ENCODE peak calls at places on chromosomes 6 and 20, in seven cellular contexts. L, U, F, G, Y, N and D are unnamed samples.
A peak's percentile ranks its signal among the peaks of the same experiment; 100 is the strongest.

GRCh38 chr6:143400258-143401059 is 50.0 kb downstream of the ADAT2 start:
- DNase-seq in L (no peak), U (no peak), F (no peak), G (no peak), Y (no peak), N (no peak), D (no peak)

GRCh38 chr20:51120438-51120837 is 97.5 kb upstream of the KCNG1 start:
- DNase-seq in L (no peak), U (no peak), F (no peak), G (no peak), Y (no peak), N (no peak), D (no peak)

GRCh38 chr6:166619912-166620311 is 7.1 kb downstream of the RPS6KA2 start:
- DNase-seq in L (peak; percentile 80), U (peak; percentile 50), F (no peak), G (no peak), Y (no peak), N (peak; percentile 58), D (no peak)

GRCh38 chr20:64045346-64046011 is 4.0 kb downstream of the SOX18 start:
- DNase-seq in L (no peak), U (no peak), F (no peak), G (no peak), Y (no peak), N (no peak), D (no peak)

GRCh38 chr6:119446623-119447008 is 97.1 kb upstream of the MAN1A1 start:
- DNase-seq in L (peak; percentile 17), U (no peak), F (no peak), G (no peak), Y (no peak), N (peak; percentile 9), D (no peak)

GRCh38 chr6:1615651-1616420 is 6.1 kb downstream of the FOXC1 start:
- DNase-seq in L (no peak), U (no peak), F (peak; percentile 31), G (no peak), Y (no peak), N (no peak), D (no peak)

GRCh38 chr6:121592261-121592935 is 157.0 kb downstream of the GJA1 start:
- DNase-seq in L (no peak), U (no peak), F (no peak), G (no peak), Y (no peak), N (no peak), D (no peak)

GRCh38 chr20:40313730-40314129 is 375.3 kb downstream of the MAFB start:
- DNase-seq in L (no peak), U (no peak), F (no peak), G (no peak), Y (no peak), N (no peak), D (no peak)

GRCh38 chr6:118580585-118581419 is 32.7 kb downstream of the PLN start:
- DNase-seq in L (peak; percentile 56), U (peak; percentile 64), F (no peak), G (no peak), Y (no peak), N (no peak), D (no peak)

GRCh38 chr20:19129976-19130612 is 82.3 kb upstream of the SLC24A3 start:
- DNase-seq in L (no peak), U (no peak), F (no peak), G (no peak), Y (no peak), N (no peak), D (no peak)

GRCh38 chr20:38724603-38725457 is 544 bp downstream of the SLC32A1 start:
- DNase-seq in L (no peak), U (no peak), F (no peak), G (no peak), Y (no peak), N (no peak), D (no peak)

GRCh38 chr6:37489697-37490336 is 9.9 kb downstream of the CCDC167 start:
- DNase-seq in L (no peak), U (no peak), F (peak; percentile 64), G (no peak), Y (no peak), N (no peak), D (no peak)

GRCh38 chr6:165729307-165729936 is 66.4 kb upstream of the PDE10A start:
- DNase-seq in L (peak; percentile 39), U (peak; percentile 11), F (no peak), G (no peak), Y (no peak), N (no peak), D (peak; percentile 25)

GRCh38 chr6:25042599-25042936 is 106.8 kb upstream of the RIPOR2 start:
- DNase-seq in L (no peak), U (no peak), F (no peak), G (no peak), Y (no peak), N (no peak), D (no peak)

GRCh38 chr6:7467007-7467897 is 74.2 kb upstream of the DSP start:
- DNase-seq in L (no peak), U (no peak), F (no peak), G (no peak), Y (no peak), N (no peak), D (no peak)

GRCh38 chr6:75494290-75494689 is 690 bp upstream of the FILIP1 start:
- DNase-seq in L (no peak), U (no peak), F (no peak), G (no peak), Y (no peak), N (no peak), D (no peak)

GRCh38 chr20:35978041-35978513 is 9.7 kb downstream of the CNBD2 start:
- DNase-seq in L (no peak), U (no peak), F (no peak), G (no peak), Y (no peak), N (no peak), D (no peak)

GRCh38 chr6:152459245-152459644 is 177.9 kb downstream of the SYNE1 start:
- DNase-seq in L (no peak), U (peak; percentile 11), F (no peak), G (no peak), Y (no peak), N (no peak), D (no peak)

GRCh38 chr6:119308048-119308570 is 41.5 kb downstream of the MAN1A1 start:
- DNase-seq in L (peak; percentile 19), U (peak; percentile 80), F (no peak), G (no peak), Y (no peak), N (peak; percentile 63), D (no peak)

GRCh38 chr6:89596056-89596455 is 42.5 kb downstream of the LYRM2 start:
- DNase-seq in L (no peak), U (no peak), F (no peak), G (no peak), Y (no peak), N (no peak), D (peak; percentile 22)

GRCh38 chr6:111730835-111731234 is 125.2 kb upstream of the TRAF3IP2 start:
- DNase-seq in L (no peak), U (no peak), F (peak; percentile 77), G (no peak), Y (no peak), N (no peak), D (no peak)

GRCh38 chr6:2480267-2480966 is 235.0 kb upstream of the GMDS start:
- DNase-seq in L (no peak), U (no peak), F (no peak), G (no peak), Y (no peak), N (no peak), D (no peak)

GRCh38 chr6:153484056-153484455 is 353.0 kb upstream of the RGS17 start:
- DNase-seq in L (no peak), U (peak; percentile 61), F (no peak), G (no peak), Y (no peak), N (peak; percentile 6), D (no peak)

GRCh38 chr20:49610701-49611538 is 43.0 kb upstream of the PTGIS start:
- DNase-seq in L (peak; percentile 83), U (peak; percentile 61), F (peak; percentile 88), G (peak; percentile 51), Y (peak; percentile 58), N (no peak), D (peak; percentile 71)

GRCh38 chr6:24448396-24448795 is 41.0 kb downstream of the GPLD1 start:
- DNase-seq in L (no peak), U (no peak), F (no peak), G (no peak), Y (no peak), N (no peak), D (no peak)

GRCh38 chr6:17635568-17635967 is 35.5 kb downstream of the FAM8A1 start:
- DNase-seq in L (no peak), U (no peak), F (no peak), G (no peak), Y (no peak), N (no peak), D (no peak)